ENCODE peak calls at places on chromosomes 4 and X, in nine cellular contexts. Z is prostate gland, T is astrocyte of the cerebellum, Q is heart right ventricle, K is brain microvascular endothelial cell, Y is cardiac muscle cell, M is Peyer's patch, E is GM20000, W is IMR-90. U is an unnamed sample.

GRCh38 chr4:137968956-137969709 is 273.0 kb downstream of the SLC7A11 start:
- DNase-seq in Z (no peak), T (no peak), Q (no peak), K (no peak), Y (no peak), M (no peak), E (no peak), W (peak), U (no peak)

GRCh38 chrX:134604701-134605271 is 53.5 kb downstream of the PLAC1 start:
- DNase-seq in Z (no peak), T (no peak), Q (peak), K (no peak), Y (peak), M (no peak), E (no peak), W (peak), U (no peak)

GRCh38 chrX:20361081-20361889 is 94.6 kb upstream of the RPS6KA3 start:
- DNase-seq in Z (no peak), T (no peak), Q (no peak), K (peak), Y (no peak), M (no peak), E (no peak), W (peak), U (no peak)

GRCh38 chrX:45381841-45382240 is 181.2 kb upstream of the DIPK2B start:
- DNase-seq in Z (no peak), T (no peak), Q (no peak), K (no peak), Y (no peak), M (no peak), E (no peak), W (no peak), U (no peak)

GRCh38 chr4:110108960-110109359 is 89.5 kb downstream of the ELOVL6 start:
- DNase-seq in Z (no peak), T (no peak), Q (no peak), K (no peak), Y (no peak), M (no peak), E (no peak), W (no peak), U (no peak)

GRCh38 chr4:98851806-98852205 is 77.1 kb downstream of the EIF4E start:
- DNase-seq in Z (no peak), T (no peak), Q (no peak), K (peak), Y (no peak), M (no peak), E (no peak), W (peak), U (no peak)

GRCh38 chr4:71978192-71978845 is 53.5 kb upstream of the NPFFR2 start:
- DNase-seq in Z (no peak), T (no peak), Q (no peak), K (no peak), Y (no peak), M (no peak), E (no peak), W (no peak), U (no peak)

GRCh38 chr4:33625762-33626161 is 2618.6 kb downstream of the ARAP2 start:
- DNase-seq in Z (no peak), T (no peak), Q (no peak), K (no peak), Y (peak), M (no peak), E (no peak), W (no peak), U (no peak)

GRCh38 chr4:146346276-146346675 is 131.9 kb downstream of the REELD1 start:
- DNase-seq in Z (no peak), T (no peak), Q (no peak), K (no peak), Y (no peak), M (no peak), E (peak), W (no peak), U (no peak)

GRCh38 chr4:142404191-142404611 is 441.9 kb downstream of the INPP4B start:
- DNase-seq in Z (no peak), T (no peak), Q (peak), K (peak), Y (no peak), M (no peak), E (no peak), W (peak), U (no peak)

GRCh38 chrX:85836868-85837267 is 210.5 kb downstream of the CHM start:
- DNase-seq in Z (no peak), T (peak), Q (no peak), K (no peak), Y (no peak), M (no peak), E (no peak), W (peak), U (peak)

GRCh38 chr4:127777487-127777886 is 4.6 kb upstream of the HSPA4L start:
- DNase-seq in Z (no peak), T (no peak), Q (no peak), K (no peak), Y (no peak), M (no peak), E (no peak), W (no peak), U (no peak)

GRCh38 chr4:101357751-101358150 is 10.4 kb upstream of the PPP3CA start:
- DNase-seq in Z (no peak), T (no peak), Q (no peak), K (peak), Y (no peak), M (no peak), E (no peak), W (peak), U (no peak)

GRCh38 chr4:138599965-138600364 is 357.8 kb upstream of the SLC7A11 start:
- DNase-seq in Z (no peak), T (no peak), Q (no peak), K (no peak), Y (no peak), M (no peak), E (no peak), W (no peak), U (no peak)

GRCh38 chr4:169621754-169622481 is 1.5 kb downstream of the CLCN3 start:
- DNase-seq in Z (no peak), T (peak), Q (no peak), K (peak), Y (no peak), M (no peak), E (no peak), W (peak), U (no peak)

GRCh38 chrX:139914421-139914820 is 18.4 kb downstream of the ATP11C start:
- DNase-seq in Z (no peak), T (no peak), Q (no peak), K (no peak), Y (no peak), M (no peak), E (no peak), W (no peak), U (no peak)

GRCh38 chr4:52635560-52635959 is 23.5 kb downstream of the USP46 start:
- DNase-seq in Z (no peak), T (no peak), Q (no peak), K (no peak), Y (no peak), M (no peak), E (no peak), W (no peak), U (no peak)

GRCh38 chrX:97820170-97820569 is 936.5 kb downstream of the RPA4 start:
- DNase-seq in Z (no peak), T (no peak), Q (no peak), K (no peak), Y (no peak), M (no peak), E (no peak), W (no peak), U (no peak)

GRCh38 chrX:103211012-103211715 is 3.7 kb upstream of the BEX4 start:
- DNase-seq in Z (peak), T (peak), Q (peak), K (peak), Y (peak), M (peak), E (peak), W (peak), U (no peak)

DNA sequence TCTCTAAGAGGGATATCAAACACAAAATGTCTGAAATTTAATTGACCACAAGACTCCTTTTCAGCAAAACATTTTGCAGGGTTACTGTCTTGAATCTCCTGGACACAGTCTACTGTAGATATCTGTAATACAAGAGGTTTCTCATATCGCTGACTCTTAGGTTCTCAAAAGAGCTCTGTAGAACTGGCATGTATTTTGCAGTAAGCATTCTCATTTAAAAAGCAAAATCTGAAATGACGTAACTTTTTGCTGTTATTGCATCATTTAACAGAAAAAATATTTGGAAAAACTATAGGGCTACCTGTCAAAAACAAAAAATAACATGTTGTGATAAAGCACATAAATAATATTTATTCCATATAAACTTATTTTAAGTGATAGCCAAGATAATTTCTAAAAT is 114.2 kb downstream of the CDS1 start:
- DNase-seq in Z (no peak), T (no peak), Q (no peak), K (no peak), Y (no peak), M (no peak), E (no peak), W (no peak), U (no peak)
- TF ChIP-seq CTCF in Z (no peak), T (no peak), Q (no peak), K (no peak), Y (no peak), M (no peak), E (no peak), W (no peak), U (no peak)

DNA sequence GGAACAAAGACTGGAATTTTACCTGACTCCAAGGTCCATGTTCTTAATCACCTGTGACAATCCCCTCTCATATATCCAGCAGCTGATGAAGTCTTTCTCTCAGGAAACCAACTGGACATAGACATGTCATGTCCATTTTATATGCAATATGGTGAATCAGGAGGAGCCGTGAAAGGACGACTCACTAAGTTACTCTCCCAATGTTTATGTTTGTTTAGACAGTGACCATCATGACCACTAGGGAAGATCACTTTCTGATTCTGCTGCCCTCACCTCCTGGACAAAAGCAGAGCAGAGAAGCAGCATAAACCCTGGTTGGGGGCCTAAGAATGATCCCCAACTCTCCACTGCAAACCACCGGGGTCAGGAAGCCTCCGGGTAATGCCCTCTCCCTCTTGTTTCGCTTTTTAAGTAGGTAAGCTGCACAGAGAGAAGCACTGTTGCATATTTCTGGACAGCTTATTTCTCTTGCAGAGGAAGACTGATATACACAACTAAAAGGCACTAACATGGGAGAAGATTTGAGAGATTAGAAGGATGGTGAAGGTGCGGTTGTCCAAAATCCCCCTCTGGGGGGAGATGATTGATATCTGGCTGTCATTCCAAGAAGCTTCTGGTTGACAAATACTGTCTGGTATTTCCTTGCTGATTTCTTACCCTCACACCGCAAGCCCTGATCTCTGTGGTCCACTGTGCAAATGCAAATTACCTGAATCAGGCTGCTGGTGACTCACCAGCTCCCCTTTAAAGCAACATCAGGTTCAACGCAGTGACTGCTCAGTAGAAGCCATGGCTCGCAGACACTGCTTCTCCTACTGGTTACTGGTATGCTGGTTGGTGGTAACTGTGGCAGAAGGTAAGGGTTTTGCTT is at the start of gene ODAPH:
- DNase-seq in Z (no peak), T (peak), Q (no peak), K (peak), Y (no peak), M (peak), E (peak), W (peak), U (no peak)
- TF ChIP-seq CTCF in Z (no peak), T (no peak), Q (no peak), K (peak), Y (no peak), M (no peak), E (no peak), W (no peak), U (no peak)

GRCh38 chrX:28178206-28178605 is 197.0 kb upstream of the DCAF8L1 start:
- DNase-seq in Z (no peak), T (no peak), Q (no peak), K (no peak), Y (no peak), M (no peak), E (no peak), W (no peak), U (no peak)

GRCh38 chrX:28177202-28177601 is 196.0 kb upstream of the DCAF8L1 start:
- DNase-seq in Z (no peak), T (no peak), Q (no peak), K (no peak), Y (peak), M (no peak), E (no peak), W (no peak), U (no peak)
- TF ChIP-seq CTCF in Z (no peak), T (peak), Q (no peak), K (peak), Y (peak), M (no peak), E (no peak), W (peak), U (no peak)

GRCh38 chr4:134024251-134024650 is 177.3 kb downstream of the PABPC4L start:
- DNase-seq in Z (peak), T (peak), Q (no peak), K (no peak), Y (peak), M (no peak), E (no peak), W (no peak), U (no peak)
- TF ChIP-seq CTCF in Z (no peak), T (peak), Q (peak), K (peak), Y (peak), M (no peak), E (no peak), W (no peak), U (peak)

DNA sequence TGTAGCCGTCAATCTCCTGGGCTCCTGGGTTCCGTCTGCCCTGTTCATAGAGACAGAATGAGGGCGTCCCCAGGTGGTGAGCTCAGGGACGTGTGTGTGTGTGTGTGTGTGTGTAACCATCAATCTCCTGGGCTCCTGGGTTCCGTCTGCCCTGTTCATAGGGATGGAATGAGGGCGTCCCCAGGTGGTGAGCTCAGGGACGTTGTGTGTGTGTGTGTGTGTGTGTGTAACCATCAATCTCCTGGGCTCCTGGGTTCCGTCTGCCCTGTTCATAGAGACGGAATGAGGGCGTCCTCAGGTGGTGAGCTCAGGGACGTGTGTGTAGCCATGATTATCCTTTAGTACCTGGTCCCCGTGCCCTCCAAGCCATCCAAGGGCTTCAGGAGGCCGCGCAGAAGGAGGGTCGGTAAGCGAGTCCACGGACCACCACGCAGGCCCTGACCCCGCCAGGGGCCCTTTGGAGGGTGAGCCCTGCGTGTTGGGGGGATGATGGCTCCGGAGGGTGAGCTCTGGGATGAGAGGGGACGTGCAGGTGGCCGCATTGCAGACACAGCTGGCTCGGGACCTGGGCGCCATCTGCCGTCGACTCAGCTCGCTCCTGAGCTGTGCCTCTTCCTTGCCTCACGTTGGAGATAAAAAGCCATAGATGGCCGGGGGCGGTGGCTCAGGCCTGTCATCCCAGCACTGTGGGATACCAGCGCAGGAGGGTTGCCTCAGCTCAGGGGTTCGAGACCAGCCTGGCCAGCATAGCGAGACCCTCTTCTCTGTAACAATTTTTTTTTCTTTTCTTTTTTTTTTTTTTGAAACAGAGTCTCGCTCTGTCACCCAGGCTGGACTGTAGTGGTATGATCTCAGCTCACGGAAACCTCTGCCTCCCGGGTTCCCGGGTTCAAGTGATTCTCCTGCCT is 5.4 kb upstream of the GTPBP6 start:
- DNase-seq in Z (no peak), T (peak), Q (no peak), K (peak), Y (peak), M (peak), E (no peak), W (peak), U (peak)
- TF ChIP-seq CTCF in Z (no peak), T (no peak), Q (peak), K (peak), Y (no peak), M (no peak), E (no peak), W (no peak), U (peak)

U was measured in AG09319.